ENCODE peak calls at places on chromosome 2, in eight cellular contexts. I is left ventricle myocardium inferior, G is upper lobe of right lung, C is GM06990, J is tibial artery, F is thoracic aorta, R is HL-60, Q is nephron progenitor cell. P is an unnamed sample.

GRCh38 chr2:26911911-26912861 is 58.3 kb upstream of the MAPRE3 start:
- DNase-seq in C (no peak), R (no peak), F (no peak), I (no peak), Q (peak; percentile 45), J (no peak), G (no peak), P (no peak)

GRCh38 chr2:224946911-224947310 is 95.4 kb downstream of the DOCK10 start:
- DNase-seq in C (no peak), I (no peak), J (no peak), F (no peak), Q (no peak), R (peak; percentile 55), G (no peak), P (no peak)

GRCh38 chr2:85237849-85238570 is 89.8 kb downstream of the TGOLN2 start:
- DNase-seq in F (no peak), J (no peak), I (no peak), C (no peak), Q (peak; percentile 35), R (no peak), G (no peak), P (peak; percentile 58)

GRCh38 chr2:176562359-176563043 is 293.3 kb downstream of the MTX2 start:
- DNase-seq in R (no peak), J (no peak), F (no peak), I (no peak), Q (no peak), C (no peak), G (no peak), P (no peak)

GRCh38 chr2:232910376-232910775 is 40.3 kb downstream of the SNORC start:
- DNase-seq in J (peak; percentile 11), Q (no peak), F (no peak), I (no peak), G (no peak), C (no peak), R (no peak), P (no peak)

GRCh38 chr2:8478133-8478793 is 203.6 kb upstream of the ID2 start:
- DNase-seq in F (no peak), Q (no peak), G (no peak), I (no peak), J (peak; percentile 59), C (no peak), R (no peak), P (peak; percentile 84)

GRCh38 chr2:40668435-40668834 is 216.5 kb upstream of the SLC8A1 start:
- DNase-seq in C (no peak), F (no peak), Q (peak; percentile 4), J (no peak), G (no peak), R (peak; percentile 27), I (no peak), P (no peak)

GRCh38 chr2:13660231-13660630 is 943.5 kb downstream of the TRIB2 start:
- DNase-seq in Q (no peak), I (no peak), J (no peak), C (no peak), G (no peak), F (no peak), R (no peak), P (no peak)

GRCh38 chr2:138496096-138496651 is 5.4 kb upstream of the SPOPL start:
- DNase-seq in G (no peak), F (no peak), C (no peak), R (no peak), J (no peak), Q (no peak), I (no peak), P (no peak)

GRCh38 chr2:46988733-46989481 is 73.3 kb upstream of the MCFD2 start:
- DNase-seq in C (no peak), R (no peak), F (no peak), Q (peak; percentile 32), I (no peak), J (no peak), G (no peak), P (no peak)

GRCh38 chr2:18137096-18137495 is 258.6 kb downstream of the KCNS3 start:
- DNase-seq in I (no peak), R (no peak), J (no peak), F (no peak), Q (no peak), G (no peak), C (no peak), P (no peak)

DNA sequence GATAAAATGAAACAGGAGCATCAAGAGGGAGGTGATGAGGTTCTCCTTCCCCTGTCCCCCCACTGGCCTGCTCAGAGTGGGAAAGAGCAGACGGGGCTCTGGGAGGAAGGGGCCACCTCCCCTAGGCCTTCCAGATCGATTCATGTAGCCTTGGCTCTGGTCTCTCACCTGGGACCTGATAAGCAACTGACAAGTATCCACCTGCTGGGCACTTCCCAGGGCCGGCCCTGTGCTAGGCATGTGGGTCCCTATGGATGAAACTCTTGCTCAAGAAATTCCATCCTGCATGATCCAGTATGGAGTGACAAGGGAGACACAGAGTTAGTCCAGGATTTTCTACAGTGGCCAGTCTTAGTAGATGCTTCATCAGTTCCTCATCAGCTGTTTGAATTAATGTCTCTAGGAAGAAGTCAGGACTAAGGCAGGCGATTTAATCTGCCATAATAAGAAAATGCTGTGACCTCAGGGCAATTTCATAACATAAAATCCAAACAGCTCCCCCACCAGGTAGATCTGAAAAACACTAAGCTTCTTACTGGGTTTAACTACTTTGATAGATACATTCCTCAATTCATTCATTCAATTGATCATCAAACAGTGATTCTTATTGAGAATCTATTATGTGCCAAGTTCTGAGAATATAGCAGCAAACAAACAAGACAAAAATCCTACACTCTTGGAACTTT is 44.7 kb upstream of the ZFP36L2 start:
- DNase-seq in R (no peak), C (no peak), J (peak; percentile 63), I (no peak), F (no peak), G (no peak), Q (no peak), P (no peak)
- TF ChIP-seq CTCF in R (no peak), C (no peak), J (no peak), I (no peak), F (no peak), G (no peak), Q (no peak), P (no peak)

GRCh38 chr2:191155608-191156071 is 4.8 kb upstream of the STAT4 start:
- DNase-seq in F (no peak), G (no peak), J (no peak), Q (no peak), C (peak; percentile 20), R (no peak), I (no peak), P (no peak)
- TF ChIP-seq CTCF in F (peak; percentile 20), G (peak; percentile 64), J (peak; percentile 21), Q (peak; percentile 41), C (peak; percentile 66), R (peak; percentile 47), I (peak; percentile 61), P (peak; percentile 54)

GRCh38 chr2:102754746-102755145 is 7.1 kb upstream of the TMEM182 start:
- DNase-seq in G (no peak), Q (no peak), I (no peak), C (no peak), R (no peak), F (no peak), J (no peak), P (no peak)
- TF ChIP-seq CTCF in G (no peak), Q (no peak), I (no peak), C (no peak), R (no peak), F (no peak), J (no peak), P (no peak)

DNA sequence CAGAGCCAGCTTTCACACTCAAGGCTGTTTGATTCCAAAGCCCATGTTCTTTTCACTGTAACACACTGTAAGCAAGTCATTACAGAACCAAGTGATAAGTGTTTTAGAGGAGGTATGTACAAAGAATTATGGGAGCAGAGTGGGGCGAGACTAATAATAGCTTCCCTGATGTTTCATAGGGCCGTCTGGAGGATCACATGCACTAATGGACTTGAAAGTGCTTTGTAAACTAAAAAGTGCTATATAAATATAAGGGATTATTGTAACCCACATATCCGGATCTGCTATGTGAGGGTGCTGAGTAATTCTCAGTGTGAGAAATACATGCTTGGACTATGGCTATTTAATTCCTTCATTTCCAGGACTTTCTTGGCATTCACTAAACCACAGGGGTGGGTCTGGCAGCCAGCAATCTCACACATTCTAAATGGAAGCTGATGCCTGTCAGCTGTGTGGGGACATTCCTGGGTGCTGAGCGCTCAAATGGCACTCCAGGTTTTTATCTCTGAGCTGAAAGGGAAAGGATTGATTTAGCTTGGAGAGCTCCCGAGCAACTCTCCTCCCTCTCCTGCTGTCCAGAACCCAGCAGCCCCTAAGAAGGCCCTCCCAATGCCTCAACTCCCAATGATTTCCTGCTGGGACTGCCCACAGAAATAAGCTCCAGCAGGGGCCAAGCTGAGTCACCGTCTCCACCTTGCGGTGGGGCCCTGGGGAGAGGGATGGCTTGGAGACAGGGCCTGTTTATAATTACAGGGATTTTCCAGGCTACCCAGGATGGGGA is 222.8 kb downstream of the SOX11 start:
- DNase-seq in R (no peak), J (no peak), Q (peak; percentile 40), C (no peak), I (peak; percentile 55), G (no peak), F (no peak), P (no peak)
- TF ChIP-seq CTCF in R (no peak), J (no peak), Q (no peak), C (no peak), I (peak; percentile 48), G (no peak), F (no peak), P (no peak)

P was measured in spleen.